ENCODE peak calls at places on chromosomes 5 and 9, in five cellular contexts. E is gastrocnemius medialis; B is effector memory CD4-positive, alpha-beta T cell; H is heart right ventricle; X is spleen. S is an unnamed sample.

GRCh38 chr5:141663506-141663905 is 12.3 kb upstream of the FCHSD1 start:
- DNase-seq in B (no peak), X (peak; percentile 14), H (no peak), E (no peak), S (no peak)

GRCh38 chr5:127025507-127025906 is 4.9 kb downstream of the MARCHF3 start:
- DNase-seq in E (no peak), H (no peak), B (no peak), X (no peak), S (no peak)

GRCh38 chr9:136572003-136572595 is 26.3 kb upstream of the NOTCH1 start:
- DNase-seq in X (no peak), H (peak; percentile 73), B (no peak), E (no peak), S (no peak)

GRCh38 chr5:177502886-177503285 is 5.5 kb upstream of the PDLIM7 start:
- DNase-seq in X (no peak), E (no peak), B (no peak), H (no peak), S (no peak)

GRCh38 chr5:128774605-128775004 is 190.7 kb upstream of the SLC27A6 start:
- DNase-seq in B (no peak), X (no peak), H (no peak), E (no peak), S (no peak)

GRCh38 chr5:172731286-172732073 is 39.5 kb downstream of the DUSP1 start:
- DNase-seq in E (no peak), X (no peak), B (no peak), H (no peak), S (peak; percentile 67)

GRCh38 chr5:77946381-77947050 is 170.4 kb upstream of the TBCA start:
- DNase-seq in H (no peak), X (no peak), E (no peak), B (no peak), S (no peak)

GRCh38 chr9:107363511-107364182 is 80.6 kb downstream of the RAD23B start:
- DNase-seq in B (no peak), E (no peak), H (no peak), X (no peak), S (no peak)

GRCh38 chr9:16575142-16575877 is 295.2 kb downstream of the BNC2 start:
- DNase-seq in B (no peak), H (no peak), X (no peak), E (no peak), S (no peak)
- H3K4me3 ChIP-seq in B (no peak overlapping the region), H (no peak overlapping the region), X (no peak overlapping the region), E (no peak overlapping the region), S (no peak overlapping the region)

GRCh38 chr9:105713260-105713938 is 19.1 kb downstream of the TMEM38B start:
- DNase-seq in E (no peak), X (no peak), B (no peak), H (no peak), S (no peak)
- H3K4me3 ChIP-seq in E (no peak overlapping the region), X (no peak overlapping the region), B (no peak overlapping the region), H (no peak overlapping the region), S (no peak overlapping the region)

GRCh38 chr5:96337048-96337781 is 95.8 kb downstream of the PCSK1 start:
- DNase-seq in X (no peak), H (no peak), E (no peak), B (no peak), S (no peak)
- H3K4me3 ChIP-seq in X (no peak overlapping the region), H (no peak overlapping the region), E (no peak overlapping the region), B (no peak overlapping the region), S (no peak overlapping the region)

GRCh38 chr9:121942866-121943265 is 150.2 kb downstream of the TTLL11 start:
- DNase-seq in B (no peak), X (no peak), E (no peak), H (no peak), S (no peak)
- H3K4me3 ChIP-seq in B (no peak overlapping the region), X (no peak overlapping the region), E (no peak overlapping the region), H (no peak overlapping the region), S (no peak overlapping the region)

S was measured in lung.